ENCODE peak calls at places on chromosomes 13 and 19, in six cellular contexts. P is left ventricle myocardium inferior; N is activated CD4-positive, alpha-beta T cell treated with anti-CD3 and anti-CD28 coated beads, Interleukin-2, amount 10 ng/mL, durations not matched to agents 7 days and 5 days; I is T1000; G is fibroblast of lung; B is ELF-1. C is an unnamed sample.

GRCh38 chr19:39474139-39474620 is 6.5 kb upstream of the TIMM50 start:
- DNase-seq in I (no peak), P (peak; percentile 58), G (peak; percentile 24), N (peak; percentile 76), B (peak; percentile 77), C (peak; percentile 62)

GRCh38 chr13:32639502-32640105 is 53.4 kb downstream of the PDS5B start:
- DNase-seq in B (no peak), P (no peak), I (no peak), N (peak; percentile 66), G (peak; percentile 64), C (no peak)

GRCh38 chr13:95698047-95698749 is 21.3 kb downstream of the DNAJC3 start:
- DNase-seq in N (no peak), P (no peak), I (no peak), B (peak; percentile 31), G (no peak), C (no peak)

GRCh38 chr13:44932171-44932849 is 57.0 kb downstream of the NUFIP1 start:
- DNase-seq in N (no peak), I (no peak), B (no peak), P (no peak), G (peak; percentile 83), C (no peak)

GRCh38 chr13:25771641-25772478 is 280.0 kb downstream of the SHISA2 start:
- DNase-seq in I (no peak), G (peak; percentile 69), B (no peak), N (no peak), P (no peak), C (no peak)

GRCh38 chr19:35623327-35624010 is 5.4 kb upstream of the RBM42 start:
- DNase-seq in B (no peak), P (no peak), N (no peak), I (no peak), G (no peak), C (no peak)

GRCh38 chr19:4120531-4120930 is 3.4 kb downstream of the MAP2K2 start:
- DNase-seq in N (no peak), P (no peak), I (no peak), B (no peak), G (peak; percentile 70), C (no peak)

GRCh38 chr13:101868585-101869469 is 416.4 kb downstream of the ITGBL1 start:
- DNase-seq in G (no peak), I (no peak), B (no peak), N (no peak), P (no peak), C (no peak)

GRCh38 chr19:31125071-31125470 is 224.2 kb downstream of the TSHZ3 start:
- DNase-seq in B (no peak), I (no peak), N (no peak), G (no peak), P (no peak), C (no peak)

GRCh38 chr19:3441089-3441985 is 39.0 kb downstream of the SMIM24 start:
- DNase-seq in P (no peak), N (no peak), G (no peak), I (no peak), B (no peak), C (no peak)

GRCh38 chr19:50224986-50225747 is 21.7 kb downstream of the MYH14 start:
- DNase-seq in B (no peak), P (peak; percentile 50), G (no peak), I (no peak), N (no peak), C (no peak)

GRCh38 chr19:5891938-5892771 is 11.4 kb downstream of the NDUFA11 start:
- DNase-seq in I (no peak), G (peak; percentile 39), B (peak; percentile 75), P (no peak), N (no peak), C (no peak)

GRCh38 chr19:35870798-35871197 is 2.4 kb downstream of the APLP1 start:
- DNase-seq in G (no peak), P (no peak), B (no peak), I (no peak), N (no peak), C (no peak)

GRCh38 chr19:30662211-30662861 is 290.2 kb downstream of the ZNF536 start:
- DNase-seq in N (no peak), B (no peak), G (peak; percentile 57), P (no peak), I (no peak), C (no peak)

GRCh38 chr13:112077729-112078128 is 10.8 kb downstream of the SOX1 start:
- DNase-seq in P (no peak), N (no peak), G (no peak), I (no peak), B (no peak), C (no peak)

GRCh38 chr13:27300941-27301586 is 30.4 kb downstream of the RASL11A start:
- DNase-seq in B (no peak), N (no peak), P (no peak), I (no peak), G (no peak), C (no peak)

GRCh38 chr19:38945562-38946228 is 15.0 kb downstream of the MRPS12 start:
- DNase-seq in B (no peak), P (no peak), N (no peak), I (no peak), G (no peak), C (no peak)

GRCh38 chr13:25733696-25734435 is 317.9 kb downstream of the SHISA2 start:
- DNase-seq in G (peak; percentile 36), B (no peak), N (no peak), I (no peak), P (no peak), C (no peak)

GRCh38 chr13:77565635-77566034 is 30.1 kb downstream of the SCEL start:
- DNase-seq in N (peak; percentile 8), P (no peak), I (no peak), G (peak; percentile 23), B (no peak), C (no peak)

GRCh38 chr19:4730740-4731171 is 7.1 kb upstream of the DPP9 start:
- DNase-seq in I (no peak), P (no peak), N (peak; percentile 69), G (no peak), B (peak; percentile 58), C (no peak)

GRCh38 chr19:17420267-17420924 is 549 bp downstream of the MVB12A start:
- DNase-seq in P (peak; percentile 23), N (peak; percentile 22), I (no peak), G (peak; percentile 6), B (peak; percentile 61), C (no peak)

GRCh38 chr13:97074618-97075017 is 80.3 kb upstream of the OXGR1 start:
- DNase-seq in B (no peak), P (no peak), N (no peak), G (no peak), I (no peak), C (no peak)

GRCh38 chr19:45887311-45887710 is 1.4 kb upstream of the IRF2BP1 start:
- DNase-seq in I (no peak), B (no peak), P (no peak), N (no peak), G (peak; percentile 23), C (no peak)

GRCh38 chr13:111122056-111122455 is 6.9 kb downstream of the ARHGEF7 start:
- DNase-seq in B (no peak), I (no peak), P (no peak), G (no peak), N (no peak), C (no peak)

GRCh38 chr19:4524808-4525562 is 6.7 kb upstream of the PLIN4 start:
- DNase-seq in B (peak; percentile 62), N (peak; percentile 75), G (no peak), P (peak; percentile 58), I (peak; percentile 42), C (peak; percentile 68)

GRCh38 chr19:46634656-46635218 is 1.3 kb downstream of the GNG8 start:
- DNase-seq in I (no peak), P (no peak), N (no peak), G (no peak), B (no peak), C (no peak)

GRCh38 chr13:90708159-90708558 is 639.3 kb upstream of the MIR17HG start:
- DNase-seq in I (no peak), N (no peak), P (no peak), B (no peak), G (no peak), C (no peak)

GRCh38 chr13:101739382-101740178 is 287.1 kb downstream of the ITGBL1 start:
- DNase-seq in N (no peak), P (no peak), I (no peak), B (no peak), G (no peak), C (no peak)

GRCh38 chr19:50827476-50827875 is 3.9 kb upstream of the KLK1 start:
- DNase-seq in G (no peak), I (no peak), B (no peak), P (no peak), N (no peak), C (no peak)

GRCh38 chr13:104114111-104114510 is 1047.9 kb upstream of the SLC10A2 start:
- DNase-seq in G (no peak), P (no peak), N (no peak), B (no peak), I (no peak), C (no peak)

GRCh38 chr19:49120868-49121267 is 1.5 kb downstream of the PPFIA3 start:
- DNase-seq in P (no peak), I (no peak), B (no peak), G (no peak), N (no peak), C (no peak)

GRCh38 chr19:55146648-55147218 is 2.3 kb downstream of the TNNT1 start:
- DNase-seq in B (peak; percentile 95), I (no peak), G (no peak), N (no peak), P (no peak), C (no peak)

GRCh38 chr19:41409288-41409687 is 11.7 kb downstream of the BCKDHA start:
- DNase-seq in B (peak; percentile 58), G (peak; percentile 59), I (no peak), N (no peak), P (no peak), C (no peak)